ENCODE peak calls at places on chromosomes 2 and 18, in nine cellular contexts. P is neural crest cell; D is activated CD4-positive, alpha-beta T cell treated with anti-CD3 and anti-CD28 coated beads for 48 hours; M is NCI-H510A; U is SW 1271; B is foreskin keratinocyte; S is dorsolateral prefrontal cortex; G is germinal center; O is A673. F is an unnamed sample.

GRCh38 chr18:6624729-6625308 is 104.7 kb upstream of the ARHGAP28 start:
- DNase-seq in P (no peak), D (no peak), M (no peak), U (no peak), B (peak), S (no peak), G (no peak), O (no peak), F (no peak)

GRCh38 chr2:226874749-226875148 is 38.9 kb downstream of the RHBDD1 start:
- DNase-seq in P (no peak), D (no peak), M (no peak), U (no peak), B (no peak), S (no peak), G (no peak), O (no peak), F (no peak)

GRCh38 chr2:98508690-98509054 is 64.0 kb downstream of the INPP4A start:
- DNase-seq in P (no peak), D (peak), M (peak), U (no peak), B (no peak), S (no peak), G (no peak), O (no peak), F (no peak)

GRCh38 chr2:223545830-223546229 is 56.3 kb downstream of the SCG2 start:
- DNase-seq in P (no peak), D (no peak), M (no peak), U (no peak), B (no peak), S (no peak), G (no peak), O (no peak), F (no peak)

GRCh38 chr2:104866883-104867350 is 13.0 kb downstream of the POU3F3 start:
- DNase-seq in P (no peak), D (no peak), M (no peak), U (no peak), B (no peak), S (no peak), G (no peak), O (no peak), F (no peak)

GRCh38 chr18:69240275-69240674 is 160.4 kb upstream of the DOK6 start:
- DNase-seq in P (no peak), D (no peak), M (no peak), U (no peak), B (no peak), S (no peak), G (no peak), O (no peak), F (no peak)

GRCh38 chr2:141341444-141341843 is 789.4 kb downstream of the LRP1B start:
- DNase-seq in P (no peak), D (no peak), M (no peak), U (no peak), B (peak), S (no peak), G (no peak), O (peak), F (no peak)

GRCh38 chr2:69597843-69598610 is 45.5 kb downstream of the AAK1 start:
- DNase-seq in P (no peak), D (no peak), M (no peak), U (no peak), B (no peak), S (no peak), G (no peak), O (no peak), F (no peak)

GRCh38 chr2:95272299-95272751 is 1.9 kb upstream of the PROM2 start:
- DNase-seq in P (no peak), D (no peak), M (no peak), U (no peak), B (no peak), S (peak), G (no peak), O (no peak), F (peak)

GRCh38 chr2:4020153-4020552 is 316.8 kb downstream of the DCDC2C start:
- DNase-seq in P (no peak), D (no peak), M (peak), U (no peak), B (no peak), S (no peak), G (no peak), O (no peak), F (no peak)